ENCODE peak calls at places on chromosome 9, in five cellular contexts. G is testis, W is stomach, P is IMR-90, Q is prostate gland. N is an unnamed sample.

GRCh38 chr9:132651259-132651658 is 18.5 kb downstream of the DDX31 start:
- DNase-seq in G (peak; percentile 64), W (no peak), P (peak; percentile 98), Q (peak; percentile 72), N (no peak)

GRCh38 chr9:27333241-27334052 is 36.5 kb upstream of the EQTN start:
- DNase-seq in G (peak; percentile 77), W (peak; percentile 69), P (peak; percentile 73), Q (peak; percentile 56), N (no peak)

GRCh38 chr9:81132796-81133195 is 556.6 kb downstream of the TLE1 start:
- DNase-seq in G (no peak), W (no peak), P (peak; percentile 32), Q (no peak), N (peak; percentile 62)

GRCh38 chr9:134227451-134228411 is 63.4 kb upstream of the RNU6ATAC start:
- DNase-seq in G (no peak), W (no peak), P (no peak), Q (no peak), N (no peak)

GRCh38 chr9:98747476-98747875 is 38.7 kb upstream of the GABBR2 start:
- DNase-seq in G (no peak), W (no peak), P (no peak), Q (no peak), N (peak; percentile 64)

GRCh38 chr9:122370869-122371467 is at the start of gene PTGS1:
- DNase-seq in G (peak; percentile 40), W (peak; percentile 68), P (peak; percentile 38), Q (no peak), N (no peak)

GRCh38 chr9:13151489-13151888 is 128.0 kb downstream of the MPDZ start:
- DNase-seq in G (no peak), W (no peak), P (no peak), Q (no peak), N (no peak)

GRCh38 chr9:78971505-78971904 is 600.3 kb upstream of the TLE4 start:
- DNase-seq in G (no peak), W (no peak), P (no peak), Q (no peak), N (no peak)

GRCh38 chr9:111298831-111299603 is 31.0 kb downstream of the OR2K2 start:
- DNase-seq in G (peak; percentile 69), W (no peak), P (peak; percentile 81), Q (peak; percentile 24), N (no peak)

GRCh38 chr9:4905135-4905490 is 80.0 kb upstream of the JAK2 start:
- DNase-seq in G (no peak), W (no peak), P (no peak), Q (no peak), N (no peak)

GRCh38 chr9:101398930-101399640 is 434 bp downstream of the ZNF189 start:
- DNase-seq in G (peak; percentile 55), W (peak; percentile 31), P (no peak), Q (peak; percentile 23), N (no peak)

GRCh38 chr9:37732086-37732744 is 21.4 kb upstream of the TRMT10B start:
- DNase-seq in G (no peak), W (no peak), P (no peak), Q (no peak), N (no peak)

GRCh38 chr9:133848471-133848870 is 110.3 kb upstream of the SARDH start:
- DNase-seq in G (no peak), W (no peak), P (no peak), Q (no peak), N (no peak)

GRCh38 chr9:114098021-114098659 is 952 bp downstream of the KIF12 start:
- DNase-seq in G (peak; percentile 46), W (peak; percentile 63), P (no peak), Q (peak; percentile 27), N (no peak)

GRCh38 chr9:96485280-96485679 is 35.3 kb downstream of the HABP4 start:
- DNase-seq in G (no peak), W (no peak), P (no peak), Q (no peak), N (no peak)

GRCh38 chr9:97559111-97559514 is 57.6 kb downstream of the TMOD1 start:
- DNase-seq in G (no peak), W (no peak), P (peak; percentile 42), Q (no peak), N (no peak)

GRCh38 chr9:16243798-16244197 is 626.7 kb downstream of the BNC2 start:
- DNase-seq in G (no peak), W (no peak), P (no peak), Q (no peak), N (no peak)

GRCh38 chr9:26210338-26210851 is 532.2 kb upstream of the TUSC1 start:
- DNase-seq in G (no peak), W (no peak), P (peak; percentile 17), Q (no peak), N (no peak)

DNA sequence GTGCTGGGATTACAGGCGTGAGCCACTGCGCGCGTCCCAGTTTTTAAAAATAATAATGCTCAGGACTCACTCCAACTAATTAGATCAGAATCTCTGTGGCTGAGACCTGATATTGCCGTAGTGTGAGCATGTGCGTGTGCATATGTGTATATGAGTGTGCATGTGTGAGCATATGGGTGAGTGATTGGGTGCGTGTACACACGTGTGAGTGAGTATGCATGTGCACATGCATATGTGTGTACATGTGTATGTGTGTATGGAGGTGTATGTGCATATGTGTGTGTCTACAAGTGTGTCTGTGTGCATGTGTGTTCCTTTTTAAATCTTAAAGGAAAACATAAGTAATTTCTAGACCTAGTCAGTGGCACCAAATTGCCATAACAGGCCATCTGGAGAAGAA is 54.8 kb upstream of the CKS2 start:
- DNase-seq in G (no peak), W (no peak), P (no peak), Q (no peak), N (peak; percentile 42)
- TF ChIP-seq POLR2A in G (no peak), W (no peak), P (no peak), Q (no peak), N (no peak)

GRCh38 chr9:126688617-126689016 is 74.9 kb downstream of the LMX1B start:
- DNase-seq in G (no peak), W (no peak), P (no peak), Q (no peak), N (no peak)
- H3K27ac ChIP-seq in G (no peak overlapping the region), W (no peak overlapping the region), P (no peak overlapping the region), Q (no peak overlapping the region), N (no peak overlapping the region)

GRCh38 chr9:129218918-129219317 is 40.9 kb upstream of the IER5L start:
- DNase-seq in G (no peak), W (no peak), P (no peak), Q (no peak), N (no peak)
- TF ChIP-seq POLR2A in G (no peak), W (no peak), P (no peak), Q (no peak), N (no peak)

GRCh38 chr9:36006541-36006940 is 30.2 kb upstream of the RECK start:
- DNase-seq in G (no peak), W (no peak), P (no peak), Q (no peak), N (no peak)
- H3K27ac ChIP-seq in G (no peak overlapping the region), W (no peak overlapping the region), P (no peak overlapping the region), Q (no peak overlapping the region), N (no peak overlapping the region)

DNA sequence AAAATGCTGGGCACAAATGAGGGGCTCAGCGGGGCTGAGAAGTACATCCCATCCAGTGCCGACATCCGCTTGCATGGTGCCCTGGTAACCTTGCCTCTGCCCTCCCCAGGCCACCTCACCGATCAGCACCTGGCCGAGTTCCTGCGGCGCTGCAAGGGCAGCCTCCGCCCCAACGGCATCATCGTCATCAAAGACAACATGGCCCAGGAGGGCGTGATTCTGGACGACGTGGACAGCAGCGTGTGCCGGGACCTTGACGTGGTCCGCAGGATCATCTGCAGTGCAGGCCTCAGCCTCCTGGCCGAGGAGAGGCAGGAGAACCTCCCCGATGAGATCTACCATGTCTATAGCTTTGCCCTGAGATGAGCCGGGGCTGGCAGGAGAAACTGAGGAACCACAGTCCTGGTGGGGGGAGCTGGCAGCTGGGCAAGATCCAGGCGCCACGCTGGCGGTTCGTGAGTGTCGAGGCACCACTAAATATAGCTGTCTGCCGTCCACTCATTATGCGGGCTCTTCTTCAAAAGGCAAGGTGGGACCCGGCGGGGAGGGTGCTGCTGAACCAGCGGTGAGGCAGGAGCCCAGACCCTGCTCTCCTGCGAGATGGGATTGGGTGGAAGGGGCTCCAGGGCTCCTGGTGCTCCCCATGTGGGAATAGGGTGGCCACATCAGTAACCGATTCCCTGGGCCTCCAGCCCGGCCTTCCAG is 6.7 kb downstream of the ASB6 start:
- DNase-seq in G (no peak), W (no peak), P (no peak), Q (no peak), N (no peak)
- TF ChIP-seq POLR2A in G (no peak), W (no peak), P (no peak), Q (no peak), N (no peak)

DNA sequence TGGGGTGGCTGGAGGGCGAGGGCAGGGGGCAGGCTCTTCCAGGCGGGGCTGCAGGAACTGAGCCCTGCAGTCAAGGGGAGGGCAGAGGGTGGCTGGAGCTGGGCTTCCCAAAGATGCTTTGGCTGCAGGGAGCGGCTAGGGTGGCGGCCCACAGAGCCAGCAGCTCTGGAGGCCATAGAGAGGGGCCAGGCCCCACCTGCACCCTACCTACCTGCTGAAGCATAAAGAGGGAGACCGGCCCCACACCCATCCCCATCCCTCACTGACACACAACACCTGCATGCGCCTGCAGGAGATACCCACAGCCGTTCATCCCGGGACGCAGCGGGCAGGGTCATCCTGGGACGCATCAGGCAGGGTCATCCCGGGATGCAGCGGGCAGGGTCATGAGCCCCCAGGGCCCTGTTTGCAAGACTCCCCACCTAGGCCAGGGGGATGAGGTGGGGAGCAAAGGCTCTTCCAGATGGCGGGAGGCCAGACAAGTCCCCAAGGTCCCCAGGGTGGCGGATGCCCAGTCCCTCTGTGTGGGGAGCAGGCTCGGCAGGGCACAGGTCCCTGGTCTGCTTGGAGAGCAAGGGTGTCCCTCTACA is 39.8 kb upstream of the NOTCH1 start:
- DNase-seq in G (no peak), W (no peak), P (no peak), Q (no peak), N (no peak)
- H3K27ac ChIP-seq in G (no peak overlapping the region), W (no peak overlapping the region), P (no peak overlapping the region), Q (no peak overlapping the region), N (no peak overlapping the region)

N was measured in esophagus muscularis mucosa.